ENCODE peak calls at places on chromosomes 2 and 18, in seven cellular contexts. G is GM12865, L is breast epithelium, K is colonic mucosa, P is A549, E is transverse colon, X is HCT116. B is an unnamed sample.
A peak's percentile ranks its signal among the peaks of the same experiment; 100 is the strongest.

GRCh38 chr18:25306671-25307070 is 45.3 kb downstream of the ZNF521 start:
- DNase-seq in X (no peak), L (no peak), P (no peak), K (no peak), E (no peak), G (no peak), B (no peak)

GRCh38 chr2:184824597-184824996 is 226.3 kb downstream of the ZNF804A start:
- DNase-seq in G (no peak), E (no peak), L (no peak), P (no peak), X (no peak), K (no peak), B (no peak)

GRCh38 chr2:174778479-174778962 is 14.2 kb upstream of the CHRNA1 start:
- DNase-seq in P (no peak), K (peak; percentile 22), E (peak; percentile 48), L (no peak), X (no peak), G (peak; percentile 82), B (peak; percentile 99)

GRCh38 chr2:14628906-14629305 is 3.6 kb upstream of the LRATD1 start:
- DNase-seq in G (no peak), P (no peak), E (peak; percentile 75), L (no peak), K (peak; percentile 80), X (no peak), B (no peak)

GRCh38 chr2:105792561-105792960 is 47.8 kb downstream of the NCK2 start:
- DNase-seq in X (no peak), P (no peak), K (no peak), G (no peak), E (no peak), L (no peak), B (no peak)

GRCh38 chr2:225076125-225076524 is 33.9 kb upstream of the DOCK10 start:
- DNase-seq in P (no peak), L (no peak), K (no peak), G (no peak), X (no peak), E (no peak), B (no peak)

GRCh38 chr2:19474128-19474527 is 115.7 kb upstream of the OSR1 start:
- DNase-seq in E (peak; percentile 16), P (no peak), L (no peak), X (no peak), K (peak; percentile 19), G (peak; percentile 63), B (peak; percentile 42)

GRCh38 chr2:160813506-160813858 is 319.9 kb upstream of the RBMS1 start:
- DNase-seq in L (no peak), P (no peak), E (no peak), G (no peak), K (no peak), X (no peak), B (no peak)

GRCh38 chr2:16396171-16396570 is 269.5 kb downstream of the CYRIA start:
- DNase-seq in P (no peak), L (no peak), X (no peak), E (no peak), K (no peak), G (no peak), B (no peak)

GRCh38 chr18:21163647-21164625 is 52.3 kb upstream of the ROCK1 start:
- DNase-seq in E (no peak), G (no peak), K (no peak), P (peak; percentile 4), L (no peak), X (no peak), B (peak; percentile 85)

GRCh38 chr2:43266692-43267091 is 40.3 kb upstream of the ZFP36L2 start:
- DNase-seq in P (no peak), G (no peak), L (no peak), K (no peak), E (peak; percentile 43), X (no peak), B (no peak)

GRCh38 chr2:220365023-220365422 is 737.6 kb downstream of the SLC4A3 start:
- DNase-seq in G (no peak), X (no peak), K (no peak), L (no peak), E (no peak), P (no peak), B (peak; percentile 33)

GRCh38 chr2:31078579-31079105 is 59.6 kb downstream of the GALNT14 start:
- DNase-seq in E (no peak), G (no peak), X (no peak), K (no peak), L (no peak), P (no peak), B (no peak)

GRCh38 chr2:78999410-78999809 is 26.1 kb upstream of the REG3G start:
- DNase-seq in X (no peak), L (no peak), K (no peak), E (no peak), G (peak; percentile 14), P (peak; percentile 13), B (peak; percentile 17)

GRCh38 chr2:205712508-205712907 is 30.2 kb downstream of the NRP2 start:
- DNase-seq in G (peak; percentile 53), L (no peak), E (no peak), K (no peak), X (no peak), P (no peak), B (peak; percentile 63)

GRCh38 chr2:121386102-121386501 is 101.1 kb upstream of the TFCP2L1 start:
- DNase-seq in P (no peak), K (no peak), X (no peak), E (no peak), G (no peak), L (no peak), B (no peak)

GRCh38 chr2:193824474-193824873 is 1629.7 kb upstream of the TMEFF2 start:
- DNase-seq in X (peak; percentile 61), P (peak; percentile 44), L (no peak), K (no peak), E (no peak), G (no peak), B (peak; percentile 58)

GRCh38 chr2:8310557-8311455 is 371.1 kb upstream of the ID2 start:
- DNase-seq in P (no peak), K (no peak), E (no peak), L (no peak), X (no peak), G (peak; percentile 27), B (no peak)

GRCh38 chr18:26614374-26614773 is 66.0 kb upstream of the KCTD1 start:
- DNase-seq in G (no peak), K (no peak), L (no peak), P (peak; percentile 45), X (no peak), E (no peak), B (peak; percentile 20)

GRCh38 chr2:237060518-237061312 is 25.0 kb upstream of the COPS8 start:
- DNase-seq in P (peak; percentile 71), G (peak; percentile 71), E (peak; percentile 37), K (peak; percentile 45), X (peak; percentile 48), L (no peak), B (peak; percentile 86)

GRCh38 chr18:54416459-54416858 is 58.8 kb downstream of the C18orf54 start:
- DNase-seq in G (no peak), E (no peak), X (no peak), P (no peak), L (no peak), K (no peak), B (peak; percentile 92)

GRCh38 chr18:27921904-27922541 is 254.9 kb downstream of the CDH2 start:
- DNase-seq in L (no peak), K (no peak), X (peak; percentile 32), G (no peak), P (peak; percentile 29), E (no peak), B (peak; percentile 85)

GRCh38 chr2:96788393-96789244 is 27.4 kb upstream of the CNNM3 start:
- DNase-seq in P (peak; percentile 42), K (peak; percentile 91), X (no peak), E (peak; percentile 87), G (no peak), L (peak; percentile 57), B (peak; percentile 14)

GRCh38 chr2:222000326-222000725 is 298.5 kb downstream of the PAX3 start:
- DNase-seq in L (no peak), G (no peak), X (peak; percentile 39), K (no peak), P (no peak), E (no peak), B (peak; percentile 77)

GRCh38 chr2:221994926-221995325 is 303.9 kb downstream of the PAX3 start:
- DNase-seq in E (no peak), L (no peak), P (no peak), X (no peak), K (no peak), G (no peak), B (no peak)

GRCh38 chr2:221997683-221998082 is 301.1 kb downstream of the PAX3 start:
- DNase-seq in P (no peak), X (no peak), G (no peak), K (no peak), E (no peak), L (no peak), B (no peak)

GRCh38 chr2:221997100-221997499 is 301.7 kb downstream of the PAX3 start:
- DNase-seq in G (no peak), E (no peak), L (no peak), K (no peak), X (peak; percentile 43), P (peak; percentile 42), B (peak; percentile 74)

DNA sequence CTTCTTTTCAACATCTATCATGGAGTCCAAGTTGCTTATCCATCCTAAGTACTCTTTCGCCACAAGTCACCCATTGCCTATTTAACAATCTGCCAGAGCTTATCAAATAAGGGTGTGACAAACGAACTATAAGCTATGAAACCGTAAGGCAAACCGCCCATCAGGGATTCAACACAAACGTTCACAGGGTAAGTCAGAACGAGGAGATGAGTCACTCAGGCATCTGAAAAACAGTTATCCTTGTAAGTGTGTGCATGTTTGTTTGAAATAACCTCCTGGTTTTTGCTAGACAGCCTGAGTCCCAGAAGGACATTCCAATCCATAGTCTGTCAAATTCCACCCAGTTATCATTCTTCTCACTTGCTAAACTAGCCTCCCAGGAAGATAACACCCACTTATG is 299.1 kb downstream of the PAX3 start:
- DNase-seq in K (no peak), E (no peak), G (no peak), P (no peak), L (no peak), X (no peak), B (peak; percentile 68)
- H3K4me3 ChIP-seq in K (no peak overlapping the region), E (no peak overlapping the region), G (no peak overlapping the region), P (no peak overlapping the region), L (no peak overlapping the region), X (no peak overlapping the region), B (no peak overlapping the region)

DNA sequence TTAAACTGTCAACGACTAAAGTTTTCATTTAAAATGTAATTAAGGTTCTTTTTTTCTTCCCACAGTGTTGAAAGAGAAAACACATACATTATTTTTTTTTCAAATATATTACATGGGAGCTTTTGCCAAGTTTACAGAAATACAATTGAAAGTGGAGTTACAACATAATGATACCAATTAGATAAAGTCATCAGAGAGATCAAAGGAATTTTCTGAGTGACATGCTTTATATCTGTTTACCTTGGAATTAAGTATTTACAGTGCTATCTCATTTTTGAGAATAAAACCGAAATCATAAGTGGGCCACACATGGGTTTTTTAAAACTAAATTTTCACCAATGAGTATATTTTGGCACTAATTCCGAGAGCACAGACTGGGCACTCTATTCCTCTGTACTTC is 165.2 kb downstream of the RAPGEF4 start:
- DNase-seq in G (no peak), P (no peak), K (no peak), L (no peak), E (no peak), X (no peak), B (no peak)
- TF ChIP-seq CTCF in G (no peak), P (no peak), K (no peak), L (no peak), E (no peak), X (no peak), B (no peak)

GRCh38 chr2:239222346-239223028 is 178.3 kb downstream of the HDAC4 start:
- DNase-seq in L (no peak), K (no peak), X (no peak), G (no peak), E (no peak), P (no peak), B (peak; percentile 75)
- H3K4me3 ChIP-seq in L (no peak overlapping the region), K (no peak overlapping the region), X (no peak overlapping the region), G (no peak overlapping the region), E (no peak overlapping the region), P (no peak overlapping the region), B (no peak overlapping the region)

GRCh38 chr2:138486347-138487198 is 15.0 kb upstream of the SPOPL start:
- DNase-seq in X (no peak), P (no peak), E (no peak), G (no peak), K (no peak), L (no peak), B (peak; percentile 23)
- TF ChIP-seq CTCF in X (no peak), P (no peak), E (no peak), G (no peak), K (no peak), L (no peak), B (peak; percentile 32)

B was measured in choroid plexus epithelial cell.